ENCODE peak calls at places on chromosomes 13 and 19, in four cellular contexts. X is GM12865; C is tibial nerve; P is activated T-cell treated with anti-CD3 and anti-CD28 coated beads, Interleukin-2, amount 50 U/mL, for 24 hours. W is an unnamed sample.

GRCh38 chr13:113357529-113357928 is 6.4 kb downstream of the GRTP1 start:
- DNase-seq in X (no peak), C (no peak), P (no peak), W (no peak)

GRCh38 chr19:46326608-46327007 is 20.3 kb upstream of the PPP5C start:
- DNase-seq in X (no peak), C (no peak), P (no peak), W (no peak)

GRCh38 chr13:98761979-98762616 is 9.6 kb upstream of the SLC15A1 start:
- DNase-seq in X (no peak), C (no peak), P (no peak), W (no peak)

GRCh38 chr19:11435833-11436313 is 438 bp downstream of the PRKCSH start:
- DNase-seq in X (peak; percentile 34), C (no peak), P (no peak), W (no peak)

GRCh38 chr19:21688464-21688863 is 78.9 kb downstream of the ZNF100 start:
- DNase-seq in X (no peak), C (no peak), P (no peak), W (no peak)

GRCh38 chr13:41720839-41721561 is 239.9 kb downstream of the VWA8 start:
- DNase-seq in X (no peak), C (no peak), P (no peak), W (no peak)

GRCh38 chr13:106318941-106319411 is 216.5 kb downstream of the EFNB2 start:
- DNase-seq in X (no peak), C (no peak), P (no peak), W (no peak)

GRCh38 chr19:3210347-3211017 is 14.0 kb upstream of the CELF5 start:
- DNase-seq in X (peak; percentile 61), C (peak; percentile 51), P (peak; percentile 84), W (no peak)

GRCh38 chr19:14004619-14005380 is 1.3 kb downstream of the RFX1 start:
- DNase-seq in X (peak; percentile 55), C (peak; percentile 66), P (no peak), W (no peak)

GRCh38 chr13:24747248-24748151 is 16.5 kb upstream of the RNF17 start:
- DNase-seq in X (peak; percentile 78), C (no peak), P (peak; percentile 46), W (peak; percentile 50)

GRCh38 chr13:96020155-96020575 is 33.0 kb downstream of the UGGT2 start:
- DNase-seq in X (peak; percentile 72), C (peak; percentile 42), P (no peak), W (peak; percentile 68)

GRCh38 chr13:83515267-83515666 is 367.0 kb downstream of the SLITRK1 start:
- DNase-seq in X (no peak), C (no peak), P (no peak), W (no peak)

GRCh38 chr13:109700176-109700575 is 86.2 kb downstream of the IRS2 start:
- DNase-seq in X (no peak), C (peak; percentile 48), P (no peak), W (peak; percentile 81)

GRCh38 chr19:47363758-47364529 is 14.8 kb downstream of the DHX34 start:
- DNase-seq in X (no peak), C (no peak), P (no peak), W (no peak)

GRCh38 chr13:19632915-19633339 is 532 bp upstream of the MPHOSPH8 start:
- DNase-seq in X (no peak), C (no peak), P (no peak), W (peak; percentile 50)

GRCh38 chr19:54316746-54317107 is 3.8 kb upstream of the LILRA5 start:
- DNase-seq in X (no peak), C (no peak), P (no peak), W (no peak)

GRCh38 chr13:93847162-93847561 is 620.6 kb downstream of the GPC6 start:
- DNase-seq in X (peak; percentile 11), C (no peak), P (no peak), W (no peak)

GRCh38 chr13:51765142-51765515 is 38.8 kb downstream of the DHRS12 start:
- DNase-seq in X (peak; percentile 11), C (no peak), P (no peak), W (no peak)

GRCh38 chr13:76856141-76856571 is 30.0 kb downstream of the KCTD12 start:
- DNase-seq in X (peak; percentile 10), C (no peak), P (no peak), W (no peak)

W was measured in NCI-H1417.